ENCODE peak calls at places on chromosome 6, in ten cellular contexts. G is lower lobe of right lung; P is endodermal cell; O is pancreas; R is Peyer's patch; V is CD8-positive, alpha-beta T cell; N is right lobe of liver; K is fibroblast of lung; I is RWPE2; D is heart right ventricle. U is an unnamed sample. For H3K36me3, the result is how much of the 10 kb centered on the place peaks cover.

GRCh38 chr6:33075568-33076405 is at the start of gene HLA-DPB1:
- DNase-seq in G (no peak), P (no peak), O (no peak), R (no peak), V (no peak), N (no peak), K (peak), I (no peak), D (no peak), U (peak)

GRCh38 chr6:44020148-44020547 is 107.1 kb downstream of the MRPL14 start:
- DNase-seq in G (no peak), P (peak), O (no peak), R (peak), V (no peak), N (no peak), K (no peak), I (no peak), D (no peak), U (no peak)

GRCh38 chr6:156910938-156911337 is 133.8 kb downstream of the ARID1B start:
- DNase-seq in G (no peak), P (no peak), O (no peak), R (no peak), V (no peak), N (no peak), K (no peak), I (no peak), D (no peak), U (no peak)

GRCh38 chr6:154829970-154830369 is 96.8 kb downstream of the SCAF8 start:
- DNase-seq in G (no peak), P (no peak), O (no peak), R (no peak), V (no peak), N (no peak), K (no peak), I (no peak), D (no peak), U (no peak)

GRCh38 chr6:140957334-140957733 is 1175.4 kb upstream of the GJE1 start:
- DNase-seq in G (no peak), P (no peak), O (no peak), R (no peak), V (no peak), N (no peak), K (no peak), I (no peak), D (no peak), U (no peak)

GRCh38 chr6:105324386-105325000 is 78.4 kb downstream of the PREP start:
- DNase-seq in G (no peak), P (no peak), O (no peak), R (no peak), V (no peak), N (no peak), K (peak), I (no peak), D (no peak), U (no peak)

GRCh38 chr6:90790058-90790457 is 203.2 kb upstream of the MAP3K7 start:
- DNase-seq in G (no peak), P (no peak), O (no peak), R (no peak), V (no peak), N (no peak), K (no peak), I (no peak), D (no peak), U (no peak)

GRCh38 chr6:128731249-128732165 is 151.4 kb upstream of the LAMA2 start:
- DNase-seq in G (no peak), P (peak), O (no peak), R (no peak), V (no peak), N (no peak), K (peak), I (no peak), D (no peak), U (no peak)

GRCh38 chr6:52499026-52499425 is 77.8 kb downstream of the TRAM2 start:
- DNase-seq in G (no peak), P (no peak), O (no peak), R (no peak), V (no peak), N (no peak), K (peak), I (no peak), D (no peak), U (no peak)

GRCh38 chr6:30195951-30196350 is 17.3 kb downstream of the TRIM26 start:
- DNase-seq in G (no peak), P (no peak), O (no peak), R (no peak), V (no peak), N (no peak), K (no peak), I (no peak), D (no peak), U (no peak)

GRCh38 chr6:72798196-72798595 is 176.3 kb downstream of the KCNQ5 start:
- DNase-seq in G (no peak), P (no peak), O (no peak), R (no peak), V (no peak), N (no peak), K (peak), I (no peak), D (no peak), U (no peak)

GRCh38 chr6:31821301-31822037 is 6.1 kb upstream of the HSPA1B start:
- DNase-seq in G (peak), P (peak), O (peak), R (peak), V (no peak), N (peak), K (peak), I (peak), D (peak), U (peak)

GRCh38 chr6:127459231-127459641 is at the start of gene KIAA0408:
- DNase-seq in G (peak), P (peak), O (peak), R (peak), V (no peak), N (no peak), K (peak), I (no peak), D (peak), U (peak)

GRCh38 chr6:29521006-29521680 is 33.4 kb upstream of the MAS1L start:
- DNase-seq in G (no peak), P (peak), O (no peak), R (no peak), V (no peak), N (no peak), K (no peak), I (no peak), D (no peak), U (no peak)

GRCh38 chr6:66128238-66128637 is 421.2 kb upstream of the EYS start:
- DNase-seq in G (no peak), P (no peak), O (no peak), R (no peak), V (no peak), N (no peak), K (no peak), I (no peak), D (no peak), U (no peak)

GRCh38 chr6:2848851-2849250 is 7.2 kb upstream of the SERPINB1 start:
- DNase-seq in G (no peak), P (peak), O (no peak), R (peak), V (peak), N (no peak), K (no peak), I (no peak), D (no peak), U (no peak)

GRCh38 chr6:11224252-11224965 is 8.1 kb downstream of the NEDD9 start:
- DNase-seq in G (no peak), P (no peak), O (no peak), R (peak), V (peak), N (no peak), K (peak), I (no peak), D (no peak), U (no peak)

GRCh38 chr6:97462031-97462430 is 179.0 kb upstream of the MMS22L start:
- DNase-seq in G (no peak), P (no peak), O (no peak), R (no peak), V (no peak), N (no peak), K (peak), I (no peak), D (no peak), U (no peak)

GRCh38 chr6:168160506-168161370 is 81.7 kb upstream of the FRMD1 start:
- DNase-seq in G (no peak), P (peak), O (no peak), R (no peak), V (no peak), N (no peak), K (no peak), I (no peak), D (no peak), U (no peak)

GRCh38 chr6:84082693-84083265 is 49.2 kb downstream of the MRAP2 start:
- DNase-seq in G (no peak), P (no peak), O (no peak), R (no peak), V (no peak), N (no peak), K (no peak), I (no peak), D (no peak), U (no peak)

GRCh38 chr6:93678841-93679454 is 259.6 kb upstream of the EPHA7 start:
- DNase-seq in G (no peak), P (no peak), O (no peak), R (no peak), V (no peak), N (no peak), K (peak), I (no peak), D (no peak), U (no peak)

GRCh38 chr6:90936286-90936685 is 349.4 kb upstream of the MAP3K7 start:
- DNase-seq in G (no peak), P (no peak), O (no peak), R (no peak), V (no peak), N (no peak), K (no peak), I (no peak), D (no peak), U (no peak)

GRCh38 chr6:83183082-83183828 is 9.8 kb downstream of the PGM3 start:
- DNase-seq in G (no peak), P (no peak), O (no peak), R (no peak), V (no peak), N (no peak), K (peak), I (no peak), D (no peak), U (no peak)

GRCh38 chr6:4017058-4017457 is 61.9 kb downstream of the FAM217A start:
- DNase-seq in G (no peak), P (no peak), O (no peak), R (no peak), V (no peak), N (no peak), K (no peak), I (no peak), D (no peak), U (no peak)

GRCh38 chr6:142138876-142139275 is 6.2 kb downstream of the GJE1 start:
- DNase-seq in G (no peak), P (no peak), O (no peak), R (no peak), V (no peak), N (no peak), K (no peak), I (no peak), D (no peak), U (no peak)

GRCh38 chr6:148343028-148343374 is 363 bp downstream of the SASH1 start:
- DNase-seq in G (no peak), P (peak), O (peak), R (peak), V (no peak), N (no peak), K (no peak), I (no peak), D (no peak), U (no peak)

GRCh38 chr6:156383059-156383458 is 394.1 kb upstream of the ARID1B start:
- DNase-seq in G (no peak), P (no peak), O (no peak), R (no peak), V (no peak), N (no peak), K (no peak), I (no peak), D (no peak), U (no peak)

GRCh38 chr6:34234667-34235604 is 1.7 kb upstream of the HMGA1 start:
- DNase-seq in G (peak), P (peak), O (peak), R (peak), V (peak), N (no peak), K (no peak), I (no peak), D (peak), U (peak)

GRCh38 chr6:34237316-34237721 is 646 bp downstream of the HMGA1 start:
- DNase-seq in G (peak), P (no peak), O (peak), R (peak), V (no peak), N (no peak), K (no peak), I (no peak), D (peak), U (peak)

GRCh38 chr6:34233867-34234266 is 2.8 kb upstream of the HMGA1 start:
- DNase-seq in G (no peak), P (peak), O (no peak), R (no peak), V (no peak), N (no peak), K (no peak), I (no peak), D (no peak), U (no peak)

GRCh38 chr6:34236423-34237315 is at the start of gene HMGA1:
- DNase-seq in G (peak), P (peak), O (peak), R (peak), V (peak), N (peak), K (peak), I (peak), D (peak), U (peak)

DNA sequence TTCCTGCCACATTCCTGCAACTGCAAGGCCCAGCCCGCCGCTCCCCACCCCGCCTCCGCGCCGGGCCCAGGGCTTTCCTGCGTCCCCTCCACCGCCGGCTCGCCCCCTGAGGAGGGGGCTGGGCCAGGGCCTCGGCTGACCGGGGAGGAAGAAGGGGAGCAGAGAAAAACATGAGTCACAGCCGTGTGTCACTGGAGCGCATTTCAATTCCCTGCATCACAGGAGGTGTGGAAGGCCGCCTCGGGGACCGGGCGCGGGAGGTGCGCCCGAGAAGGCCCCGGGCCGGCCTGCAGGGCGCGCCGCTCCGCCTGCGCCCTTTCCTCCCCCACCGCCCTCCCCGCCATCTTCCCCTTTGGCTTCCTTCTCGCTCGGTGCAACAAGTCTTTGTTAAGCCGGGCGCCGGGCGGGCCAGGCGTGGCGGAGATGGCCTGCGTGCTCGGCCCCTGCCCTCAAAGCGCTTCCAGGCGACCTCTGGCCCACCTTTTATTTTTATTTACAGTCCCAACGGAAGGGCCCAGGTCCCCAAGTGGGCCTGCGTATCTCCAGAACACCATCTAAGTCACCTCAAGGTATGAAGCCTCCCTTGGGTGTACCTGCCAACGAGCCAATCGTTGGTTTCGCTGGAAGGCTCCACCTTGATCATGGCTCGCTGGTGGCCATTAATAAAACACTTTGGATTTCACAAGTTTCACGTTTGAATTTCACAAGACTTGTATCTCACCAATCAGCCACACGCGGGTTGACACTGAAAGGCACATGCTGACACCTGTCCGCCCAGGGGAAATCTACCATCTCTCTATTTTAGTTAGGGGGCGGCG is 859 bp upstream of the HMGA1 start:
- DNase-seq in G (peak), P (no peak), O (peak), R (peak), V (peak), N (peak), K (peak), I (peak), D (peak), U (peak)
- TF ChIP-seq CTCF in G (no peak), P (no peak), O (no peak), R (no peak), V (no peak), N (no peak), K (no peak), I (no peak), D (no peak), U (no peak)

DNA sequence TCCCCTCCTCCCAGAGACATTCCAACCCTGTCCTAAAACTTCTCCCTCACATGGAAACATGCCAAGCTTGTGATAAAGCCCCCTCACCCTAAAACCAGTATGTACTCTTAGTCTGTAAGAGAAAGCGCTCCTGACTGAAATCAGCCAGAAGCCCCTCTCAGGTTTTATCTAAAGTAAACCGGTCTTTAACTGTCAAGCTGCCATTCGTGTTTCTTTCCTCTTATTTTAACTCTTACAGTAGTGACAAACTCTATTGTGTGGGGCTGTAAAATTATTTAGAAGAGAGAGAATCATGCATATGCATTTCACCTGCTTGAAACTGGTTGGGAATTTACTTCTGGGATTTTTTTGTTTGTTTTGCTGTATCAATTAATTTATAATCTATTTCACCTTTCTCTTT is 62.7 kb downstream of the FARS2 start:
- DNase-seq in G (no peak), P (no peak), O (no peak), R (no peak), V (no peak), N (no peak), K (no peak), I (no peak), D (no peak), U (no peak)
- H3K27ac ChIP-seq in G (no peak), P (no peak), O (no peak), R (no peak), V (no peak), N (no peak), K (no peak), I (no peak), D (no peak), U (no peak)

GRCh38 chr6:166937716-166938115 is 18.6 kb downstream of the RNASET2 start:
- DNase-seq in G (no peak), P (no peak), O (no peak), R (no peak), V (no peak), N (no peak), K (no peak), I (no peak), D (no peak), U (no peak)
- H3K36me3 ChIP-seq in G (half or more), P (under half), O (under half), R (under half), V (under half), N (under half), K (under half), I (under half), D (under half), U (under half)

GRCh38 chr6:54419885-54420284 is 111.6 kb downstream of the TINAG start:
- DNase-seq in G (no peak), P (no peak), O (no peak), R (no peak), V (no peak), N (no peak), K (peak), I (no peak), D (no peak), U (no peak)
- TF ChIP-seq CTCF in G (no peak), P (no peak), O (no peak), R (no peak), V (no peak), N (no peak), K (no peak), I (no peak), D (no peak), U (no peak)

GRCh38 chr6:137246801-137247202 is 27.6 kb upstream of the IFNGR1 start:
- DNase-seq in G (no peak), P (no peak), O (no peak), R (no peak), V (no peak), N (no peak), K (no peak), I (no peak), D (no peak), U (no peak)
- H3K27ac ChIP-seq in G (no peak), P (no peak), O (no peak), R (peak), V (no peak), N (no peak), K (no peak), I (no peak), D (no peak), U (no peak)

GRCh38 chr6:137226682-137227081 is 7.5 kb upstream of the IFNGR1 start:
- DNase-seq in G (no peak), P (no peak), O (no peak), R (no peak), V (no peak), N (no peak), K (no peak), I (no peak), D (no peak), U (no peak)

GRCh38 chr6:137223370-137224131 is 4.4 kb upstream of the IFNGR1 start:
- DNase-seq in G (no peak), P (no peak), O (no peak), R (no peak), V (no peak), N (no peak), K (peak), I (no peak), D (no peak), U (no peak)

GRCh38 chr6:137222376-137222775 is 3.2 kb upstream of the IFNGR1 start:
- DNase-seq in G (no peak), P (no peak), O (no peak), R (no peak), V (no peak), N (no peak), K (no peak), I (no peak), D (no peak), U (no peak)

GRCh38 chr6:137227872-137228302 is 8.7 kb upstream of the IFNGR1 start:
- DNase-seq in G (no peak), P (no peak), O (no peak), R (no peak), V (no peak), N (no peak), K (no peak), I (no peak), D (no peak), U (no peak)

GRCh38 chr6:137224890-137225198 is 5.7 kb upstream of the IFNGR1 start:
- DNase-seq in G (no peak), P (no peak), O (no peak), R (peak), V (no peak), N (no peak), K (no peak), I (no peak), D (no peak), U (no peak)
- H3K36me3 ChIP-seq in G (under half), P (under half), O (under half), R (under half), V (under half), N (under half), K (under half), I (under half), D (under half), U (under half)

U was measured in heart left ventricle.